ENCODE peak calls at places on chromosomes 1 and 21, in five cellular contexts. N is cardiac fibroblast; E is CD8-positive, alpha-beta T cell; Y is HFF-Myc; Z is lower leg skin. Q is an unnamed sample.

GRCh38 chr1:24503003-24503751 is 541 bp downstream of the RCAN3 start:
- DNase-seq in N (no peak), E (no peak), Y (no peak), Z (no peak), Q (peak; percentile 10)

GRCh38 chr1:27968692-27969091 is 8.9 kb downstream of the XKR8 start:
- DNase-seq in N (peak; percentile 68), E (no peak), Y (peak; percentile 44), Z (peak; percentile 40), Q (no peak)

GRCh38 chr1:88935522-88936222 is 44.3 kb upstream of the GTF2B start:
- DNase-seq in N (peak; percentile 64), E (no peak), Y (peak; percentile 3), Z (no peak), Q (no peak)

GRCh38 chr1:160862151-160863061 is at the start of gene CD244:
- DNase-seq in N (peak; percentile 54), E (peak; percentile 25), Y (no peak), Z (no peak), Q (no peak)

GRCh38 chr1:43292679-43293078 is 7.3 kb upstream of the C1orf210 start:
- DNase-seq in N (no peak), E (no peak), Y (no peak), Z (no peak), Q (no peak)

GRCh38 chr1:159429074-159429861 is 2.7 kb upstream of the OR10J4 start:
- DNase-seq in N (peak; percentile 81), E (no peak), Y (no peak), Z (no peak), Q (no peak)

GRCh38 chr1:86062458-86062857 is 94.1 kb downstream of the COL24A1 start:
- DNase-seq in N (peak; percentile 9), E (no peak), Y (no peak), Z (no peak), Q (no peak)

GRCh38 chr1:25692560-25692959 is 76.0 kb downstream of the MAN1C1 start:
- DNase-seq in N (no peak), E (no peak), Y (no peak), Z (no peak), Q (peak; percentile 21)

GRCh38 chr1:5990913-5991783 is 1.1 kb downstream of the NPHP4 start:
- DNase-seq in N (peak; percentile 34), E (no peak), Y (no peak), Z (no peak), Q (peak; percentile 47)

GRCh38 chr21:46633561-46633960 is 1.9 kb upstream of the PRMT2 start:
- DNase-seq in N (no peak), E (no peak), Y (no peak), Z (no peak), Q (no peak)

DNA sequence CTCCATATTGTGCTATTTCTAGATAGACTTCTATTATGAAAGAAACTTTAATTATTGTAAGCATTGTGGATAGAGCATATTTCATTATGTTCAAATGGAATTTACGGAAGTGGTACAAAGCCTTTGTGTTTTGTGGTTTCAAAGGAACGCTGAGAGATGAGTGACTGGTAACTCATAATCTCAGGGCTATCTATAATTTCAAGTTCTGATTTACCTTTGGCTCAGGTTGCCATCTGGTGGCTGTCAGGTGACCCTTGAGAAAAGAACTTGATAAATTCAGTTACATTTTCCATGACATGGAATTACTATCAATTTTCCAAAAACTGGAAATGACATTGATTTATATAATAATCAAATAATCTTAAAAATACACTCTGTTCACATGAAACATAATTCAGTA is 12.2 kb downstream of the NTNG1 start:
- DNase-seq in N (no peak), E (no peak), Y (no peak), Z (no peak), Q (no peak)
- TF ChIP-seq CTCF in N (no peak), E (no peak), Y (no peak), Z (no peak), Q (peak; percentile 38)

DNA sequence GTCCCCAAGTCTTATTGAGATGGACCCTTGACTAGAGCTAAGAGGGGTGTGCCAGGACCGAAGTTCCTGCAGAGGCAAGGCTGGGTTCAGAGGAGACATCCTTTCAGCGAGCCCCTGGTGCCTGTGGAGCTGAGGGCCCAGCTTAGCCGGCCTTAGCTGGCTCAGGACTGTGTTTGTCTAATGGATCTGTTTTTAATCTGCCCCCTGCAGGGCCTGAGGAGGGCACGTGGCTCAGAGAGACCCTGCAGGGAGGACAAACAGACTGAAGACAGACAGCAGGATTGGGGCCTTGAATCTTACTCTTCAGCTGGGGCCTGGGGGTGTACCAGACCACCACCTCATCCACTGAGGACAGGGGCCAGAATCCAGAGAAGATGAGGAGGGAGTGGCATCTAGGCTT is 1.6 kb downstream of the CRABP2 start:
- DNase-seq in N (no peak), E (no peak), Y (no peak), Z (no peak), Q (no peak)
- TF ChIP-seq CTCF in N (no peak), E (no peak), Y (no peak), Z (no peak), Q (no peak)

GRCh38 chr1:8598060-8598724 is 219.2 kb downstream of the RERE start:
- DNase-seq in N (peak; percentile 82), E (no peak), Y (no peak), Z (no peak), Q (no peak)
- TF ChIP-seq CTCF in N (peak; percentile 73), E (no peak), Y (peak; percentile 35), Z (no peak), Q (peak; percentile 43)

GRCh38 chr21:41621523-41621922 is 113.6 kb upstream of the TMPRSS2 start:
- DNase-seq in N (no peak), E (no peak), Y (no peak), Z (no peak), Q (no peak)

GRCh38 chr21:41622831-41623548 is 115.0 kb upstream of the TMPRSS2 start:
- DNase-seq in N (no peak), E (no peak), Y (no peak), Z (no peak), Q (no peak)

GRCh38 chr21:41620982-41621381 is 113.0 kb upstream of the TMPRSS2 start:
- DNase-seq in N (peak; percentile 52), E (no peak), Y (no peak), Z (no peak), Q (no peak)

GRCh38 chr21:41620541-41620940 is 112.6 kb upstream of the TMPRSS2 start:
- DNase-seq in N (no peak), E (no peak), Y (no peak), Z (no peak), Q (no peak)

DNA sequence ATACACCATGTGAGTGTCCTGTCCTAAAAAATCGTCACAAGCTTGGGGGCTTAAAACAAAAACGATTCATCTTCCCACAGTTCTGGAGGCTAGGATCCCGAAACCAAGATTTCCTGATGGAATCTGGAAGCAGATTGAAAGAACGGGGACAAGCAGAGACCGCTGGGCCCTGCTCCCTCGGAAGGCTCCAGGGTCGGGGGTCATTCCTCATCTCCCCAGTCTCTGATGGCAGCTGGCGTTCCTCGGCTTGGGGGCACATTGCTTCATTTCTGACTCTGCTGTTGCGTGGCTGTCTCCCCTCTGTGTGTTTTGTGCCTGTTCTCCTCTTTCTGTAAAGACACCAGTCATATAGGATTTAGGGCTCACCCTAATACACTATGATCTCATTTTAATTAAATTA is 114.2 kb upstream of the TMPRSS2 start:
- DNase-seq in N (no peak), E (no peak), Y (no peak), Z (no peak), Q (no peak)
- TF ChIP-seq CTCF in N (no peak), E (no peak), Y (no peak), Z (no peak), Q (no peak)

GRCh38 chr1:226568077-226568831 is 19.7 kb downstream of the STUM start:
- DNase-seq in N (peak; percentile 60), E (no peak), Y (no peak), Z (no peak), Q (no peak)
- TF ChIP-seq CTCF in N (peak; percentile 15), E (no peak), Y (peak; percentile 47), Z (no peak), Q (peak; percentile 47)

DNA sequence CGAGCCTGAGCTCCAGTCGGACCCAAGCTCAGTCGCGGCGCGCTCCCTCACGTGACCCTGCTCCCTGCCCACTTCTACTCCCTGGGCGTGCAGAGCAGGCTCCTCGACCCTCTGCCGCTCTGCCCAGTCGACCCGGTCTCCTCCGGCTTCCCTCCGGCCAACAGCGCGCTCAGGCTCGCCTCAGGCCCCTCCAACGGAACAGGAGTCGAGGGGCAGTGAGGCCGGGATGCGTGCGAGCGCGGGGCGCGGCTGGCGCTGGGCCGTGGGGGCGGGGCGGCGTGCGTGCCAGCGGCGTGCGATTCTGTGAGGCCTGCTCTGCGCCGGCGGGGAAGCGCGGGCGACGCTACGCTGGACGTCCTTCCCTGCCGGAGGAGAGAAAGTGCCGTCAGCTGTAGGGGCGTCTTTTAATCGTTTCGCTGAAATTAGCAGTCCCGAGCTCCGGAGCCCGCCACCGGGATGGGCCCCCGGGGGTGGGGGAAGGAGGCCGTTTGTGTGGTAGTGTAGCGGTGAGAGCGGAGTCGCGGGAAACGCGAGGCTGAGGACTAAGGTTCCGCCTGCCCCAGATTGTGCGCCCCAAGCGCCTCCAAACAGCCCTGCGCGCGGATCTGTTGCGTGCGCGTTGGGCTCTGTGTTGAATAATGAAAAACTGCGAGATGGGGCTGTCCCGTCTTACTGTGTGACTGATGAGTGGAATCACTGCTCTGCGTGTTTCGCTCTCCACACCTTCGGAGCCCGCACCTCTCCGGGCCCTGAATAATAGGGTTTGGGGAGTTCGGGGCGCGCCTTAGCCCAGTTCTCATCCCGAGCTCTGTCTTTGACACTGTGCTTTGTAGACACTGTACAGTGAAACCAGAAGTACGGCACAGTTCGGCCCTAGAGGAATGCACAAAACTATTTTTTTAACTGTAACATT is at the start of gene ACBD6:
- DNase-seq in N (peak; percentile 90), E (peak; percentile 75), Y (peak; percentile 64), Z (peak; percentile 75), Q (peak; percentile 78)
- TF ChIP-seq CTCF in N (peak; percentile 13), E (no peak), Y (no peak), Z (no peak), Q (peak; percentile 27)

DNA sequence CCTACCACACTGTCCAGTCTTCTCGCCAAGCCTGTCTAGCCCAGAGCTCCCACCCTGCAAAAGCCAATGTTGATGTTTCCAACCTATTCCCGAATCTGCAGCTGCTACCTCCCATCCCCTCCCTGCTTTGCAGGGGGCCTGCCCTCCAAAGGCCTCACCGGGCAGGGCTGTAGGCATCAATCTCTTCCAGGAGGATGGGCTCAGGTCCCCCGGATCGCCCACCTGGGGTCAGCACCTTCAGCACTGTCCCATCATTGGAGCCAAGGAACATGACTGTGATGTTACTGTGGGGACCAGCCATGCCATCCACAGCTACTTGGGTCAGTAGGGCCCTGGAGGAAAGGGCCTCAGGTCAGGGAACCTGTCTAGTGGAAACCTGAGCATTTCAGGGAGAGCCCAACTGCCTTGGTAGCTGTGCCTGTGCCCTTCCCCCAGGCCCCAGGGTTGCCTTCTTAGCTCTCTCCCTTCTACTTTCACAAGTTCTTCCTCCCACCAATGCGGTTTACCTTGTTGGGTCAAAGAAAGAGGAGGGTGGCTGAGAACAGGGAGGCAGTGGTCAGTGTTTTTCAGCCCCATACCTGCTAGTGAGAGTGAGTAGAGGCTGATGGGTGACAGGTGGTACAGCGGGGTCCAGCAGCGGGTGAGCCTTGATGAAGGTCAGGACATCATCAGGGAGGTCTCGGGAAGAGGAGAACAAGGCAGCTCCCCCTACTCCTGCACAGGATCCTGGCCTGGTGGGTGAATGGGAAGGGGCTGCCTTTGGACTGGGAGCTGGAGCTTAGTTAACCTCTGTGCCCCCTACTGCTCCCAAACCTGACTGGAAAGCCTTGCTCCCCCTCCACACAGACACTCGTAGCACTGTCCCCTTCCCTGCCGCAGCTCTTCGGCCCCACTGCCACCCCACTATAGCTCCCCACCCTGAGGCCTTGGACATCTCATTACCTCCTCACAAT is 10.7 kb downstream of the SEMA6C start:
- DNase-seq in N (no peak), E (no peak), Y (no peak), Z (no peak), Q (no peak)
- TF ChIP-seq CTCF in N (no peak), E (no peak), Y (peak; percentile 9), Z (no peak), Q (peak; percentile 12)

Q was measured in progenitor cell of endocrine pancreas.